ENCODE peak calls at places on chromosomes 16 and 17, in six cellular contexts. Y is pancreas, X is foreskin fibroblast, W is cardiac fibroblast, K is astrocyte of the spinal cord, Z is kidney epithelial cell. Q is an unnamed sample.

GRCh38 chr17:58120195-58120822 is 27.9 kb upstream of the OR4D1 start:
- DNase-seq in X (peak), Y (peak), K (peak), W (peak), Z (peak), Q (peak)

GRCh38 chr16:1458336-1458976 is 14.1 kb upstream of the CCDC154 start:
- DNase-seq in W (no peak), Z (no peak), Y (no peak), K (no peak), X (peak), Q (peak)

GRCh38 chr17:41785876-41786226 is 660 bp downstream of the JUP start:
- DNase-seq in X (no peak), Y (peak), K (no peak), Z (no peak), W (peak), Q (no peak)

GRCh38 chr17:82840431-82840831 is 609 bp upstream of the ZNF750 start:
- DNase-seq in K (no peak), Z (no peak), Y (no peak), X (no peak), W (no peak), Q (no peak)

GRCh38 chr17:59725691-59726090 is 18.2 kb downstream of the VMP1 start:
- DNase-seq in Z (no peak), W (peak), Y (no peak), K (no peak), X (peak), Q (no peak)

GRCh38 chr16:67240506-67240905 is 6.8 kb downstream of the FHOD1 start:
- DNase-seq in W (no peak), K (no peak), Z (no peak), Y (no peak), X (no peak), Q (no peak)

GRCh38 chr17:27380551-27380950 is 75.7 kb upstream of the KSR1 start:
- DNase-seq in Z (no peak), Y (no peak), W (no peak), K (no peak), X (no peak), Q (no peak)

GRCh38 chr17:61201211-61201610 is 198.4 kb upstream of the TBX2 start:
- DNase-seq in Z (peak), Y (no peak), W (peak), X (peak), K (peak), Q (peak)

GRCh38 chr17:72422204-72422504 is 301.3 kb downstream of the SOX9 start:
- DNase-seq in X (no peak), W (no peak), K (no peak), Z (no peak), Y (no peak), Q (no peak)

GRCh38 chr16:64738321-64738960 is 383.4 kb downstream of the CDH11 start:
- DNase-seq in W (peak), Y (no peak), Z (no peak), K (peak), X (peak), Q (no peak)

GRCh38 chr16:65214196-65214595 is 92.3 kb upstream of the CDH11 start:
- DNase-seq in X (peak), W (peak), Y (no peak), K (no peak), Z (no peak), Q (no peak)

GRCh38 chr17:49748223-49748622 is 15.7 kb downstream of the FAM117A start:
- DNase-seq in X (no peak), W (no peak), Z (no peak), Y (no peak), K (no peak), Q (no peak)

GRCh38 chr16:21205303-21205702 is 6.1 kb downstream of the ZP2 start:
- DNase-seq in K (no peak), Z (no peak), Y (no peak), W (no peak), X (no peak), Q (no peak)

GRCh38 chr17:27810902-27811557 is 10.7 kb upstream of the NOS2 start:
- DNase-seq in Y (no peak), W (no peak), K (no peak), X (peak), Z (no peak), Q (no peak)

GRCh38 chr17:8887834-8888703 is 20.6 kb upstream of the PIK3R6 start:
- DNase-seq in Z (no peak), Y (no peak), K (peak), W (peak), X (peak), Q (peak)

GRCh38 chr16:73083271-73083670 is 35.3 kb upstream of the ZFHX3 start:
- DNase-seq in Z (peak), X (no peak), W (no peak), Y (no peak), K (peak), Q (no peak)

GRCh38 chr17:36892112-36892838 is 45.0 kb upstream of the LHX1 start:
- DNase-seq in Z (no peak), W (no peak), X (no peak), K (no peak), Y (peak), Q (no peak)
- TF ChIP-seq CTCF in Z (peak), W (no peak), X (no peak), K (peak), Y (no peak), Q (no peak)

DNA sequence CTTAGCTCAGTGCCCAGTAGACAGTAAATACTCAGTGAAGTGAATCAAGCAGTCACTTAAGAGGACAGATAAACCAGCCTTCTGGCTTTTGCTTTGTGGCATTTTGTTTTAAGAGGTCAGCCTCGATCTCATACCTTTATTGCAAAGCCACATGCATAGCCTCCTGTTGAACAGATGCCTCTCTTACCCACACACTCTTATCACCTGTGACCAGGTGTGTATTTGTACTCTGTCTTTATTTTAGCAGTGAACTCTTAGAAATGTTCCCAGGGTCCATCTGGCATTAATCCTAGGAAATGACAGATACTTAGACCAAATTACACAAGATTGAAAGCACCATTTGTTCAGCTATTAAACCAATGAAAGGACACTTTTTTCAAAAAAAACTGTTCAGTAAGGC is 1426.5 kb downstream of the CDH11 start:
- DNase-seq in K (no peak), Z (no peak), Y (no peak), X (no peak), W (no peak), Q (no peak)
- H3K4me3 ChIP-seq in K (no peak), Z (no peak), Y (no peak), X (no peak), W (no peak), Q (no peak)

DNA sequence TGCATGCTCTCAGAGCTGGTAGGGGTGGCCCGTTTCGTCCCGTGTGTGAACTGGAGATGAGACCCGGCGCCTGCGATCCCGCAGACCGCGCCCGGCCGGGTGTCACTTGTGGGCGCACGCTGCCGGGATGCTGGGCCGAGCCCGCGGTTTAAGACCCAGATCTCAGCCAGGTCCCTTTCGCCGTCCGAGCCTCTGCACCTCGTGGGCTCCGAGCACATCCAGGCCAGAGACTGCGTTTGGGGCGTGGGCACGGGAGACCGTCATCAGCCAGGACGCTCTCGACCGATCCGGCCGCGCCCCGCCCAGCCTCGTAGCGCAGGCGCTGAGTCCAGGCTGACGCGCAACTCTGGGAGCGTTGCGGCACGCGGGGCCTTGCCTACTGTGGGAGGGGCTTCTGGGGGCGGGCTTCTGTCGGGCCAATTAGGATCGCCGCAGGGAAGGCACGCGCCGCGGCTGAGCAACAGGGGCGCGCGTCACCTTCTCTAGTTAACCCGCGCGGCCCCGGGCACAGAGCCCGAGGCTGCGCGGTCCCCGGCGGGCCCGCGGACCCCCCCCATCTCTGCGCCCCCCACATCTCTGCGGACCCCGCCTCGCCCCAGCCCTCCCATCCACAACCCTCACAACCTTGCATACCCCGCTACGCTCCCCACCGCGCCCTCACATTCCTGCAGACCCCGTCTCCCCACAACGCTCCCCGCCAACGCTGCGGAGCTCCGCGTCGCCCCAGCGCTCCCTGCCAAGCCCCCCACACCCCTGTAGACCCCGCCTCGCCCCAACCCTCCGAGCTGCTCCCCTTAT is 687 bp upstream of the CEMP1 start:
- DNase-seq in W (peak), X (peak), Y (peak), Z (peak), K (peak), Q (peak)
- TF ChIP-seq CTCF in W (no peak), X (no peak), Y (no peak), Z (no peak), K (no peak), Q (no peak)

DNA sequence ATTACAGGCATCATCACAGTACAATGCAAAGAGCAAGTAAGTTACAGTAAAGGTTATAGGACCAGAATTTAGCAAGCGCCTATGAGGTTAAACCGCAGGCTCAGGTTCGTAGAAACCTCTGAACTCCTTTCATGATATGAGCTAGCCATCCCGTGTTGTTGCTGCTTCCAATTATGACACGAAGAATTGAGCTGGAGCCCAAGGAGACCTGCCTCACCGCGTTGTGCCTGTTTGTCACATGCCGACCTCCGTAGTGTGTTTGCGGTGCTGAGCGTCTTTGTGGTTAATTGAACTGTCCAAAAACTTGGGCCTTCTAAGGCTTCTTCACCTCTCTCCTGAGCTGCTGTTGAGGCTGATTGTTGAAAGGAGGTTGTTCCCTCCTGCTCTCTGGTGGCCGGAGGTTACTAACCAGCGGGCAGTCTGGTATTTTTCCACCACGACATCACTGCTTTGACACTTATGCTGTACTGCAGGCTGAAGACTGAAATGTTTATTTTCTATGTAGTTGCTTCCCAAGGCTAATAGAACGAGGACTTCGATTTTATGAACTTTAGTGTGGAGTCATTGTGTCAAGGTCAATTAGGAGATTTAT is 67.5 kb downstream of the SEC14L1 start:
- DNase-seq in X (peak), K (peak), Z (no peak), Y (peak), W (peak), Q (peak)
- H3K4me3 ChIP-seq in X (no peak), K (no peak), Z (no peak), Y (no peak), W (no peak), Q (no peak)

GRCh38 chr16:74817851-74818250 is 43.2 kb upstream of the FA2H start:
- DNase-seq in K (no peak), X (no peak), Z (no peak), Y (no peak), W (no peak), Q (no peak)
- TF ChIP-seq CTCF in K (no peak), X (no peak), Z (no peak), Y (no peak), W (no peak), Q (no peak)

DNA sequence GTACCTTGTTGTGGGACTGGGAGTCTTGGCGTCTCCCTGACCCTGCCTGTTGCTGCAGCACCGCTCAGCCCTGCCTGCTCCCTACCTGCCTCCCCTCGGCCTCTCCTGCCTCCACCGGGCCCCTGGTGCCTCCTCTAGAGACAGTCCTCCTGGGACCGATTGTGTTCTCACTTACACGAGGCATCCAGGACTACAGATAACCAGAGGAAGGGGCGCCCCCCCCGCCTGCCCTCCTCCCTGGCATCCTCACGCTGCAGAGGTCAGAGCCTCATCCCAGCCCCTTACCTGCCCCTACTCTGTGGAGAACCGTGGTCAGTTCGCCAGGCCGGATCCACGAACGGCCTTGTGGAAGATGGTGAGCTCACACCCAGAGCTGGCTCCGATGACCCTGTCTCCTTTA is 24.8 kb downstream of the MAPT start:
- DNase-seq in Z (no peak), W (no peak), Y (no peak), X (no peak), K (no peak), Q (no peak)
- H3K4me3 ChIP-seq in Z (no peak), W (no peak), Y (no peak), X (no peak), K (no peak), Q (no peak)

Q was measured in HFF-Myc.